ENCODE peak calls at places on chromosome 15, in six cellular contexts. B is Right ventricle myocardium superior; L is stimulated activated naive B cell treated with anti-CD40 and anti-IgM and Interleukin-4, amounts not matched to agents 10 μg/mL and 1 μg/mL and 100 μg/mL, for 72 hours; R is head of caudate nucleus; U is activated T-helper 1 cell treated with anti-CD3 and anti-CD28 coated beads, Interleukin-12 subunit alpha, Interleukin-12 subunit beta, Interleukin-2, Interleukin-4 antibody, amounts not matched to agents 30 ng/mL and 10 ng/mL and 1 ng/mL, durations not matched to agents 14 hours and 24 hours and 36 hours; H is Caki2. G is an unnamed sample.

GRCh38 chr15:92205255-92205739 is 188.4 kb upstream of the ST8SIA2 start:
- DNase-seq in U (no peak), B (no peak), L (no peak), H (no peak), R (no peak), G (no peak)

GRCh38 chr15:70672081-70672480 is 91.3 kb downstream of the UACA start:
- DNase-seq in R (no peak), L (no peak), U (peak; percentile 12), B (no peak), H (no peak), G (no peak)

GRCh38 chr15:68231102-68231818 is 1.7 kb upstream of the CLN6 start:
- DNase-seq in U (no peak), B (no peak), R (no peak), H (no peak), L (no peak), G (no peak)

GRCh38 chr15:84982301-84982920 is 755 bp downstream of the PDE8A start:
- DNase-seq in B (peak; percentile 50), L (peak; percentile 33), R (peak; percentile 15), H (peak; percentile 16), U (peak; percentile 29), G (no peak)

GRCh38 chr15:101107101-101107500 is 144.7 kb downstream of the CHSY1 start:
- DNase-seq in L (no peak), U (no peak), H (no peak), R (no peak), B (no peak), G (no peak)

GRCh38 chr15:58392611-58393161 is 39.1 kb upstream of the LIPC start:
- DNase-seq in L (no peak), B (no peak), R (no peak), H (no peak), U (no peak), G (no peak)

GRCh38 chr15:73934281-73934680 is 8.0 kb downstream of the LOXL1 start:
- DNase-seq in U (no peak), R (no peak), H (no peak), B (peak; percentile 17), L (no peak), G (no peak)

GRCh38 chr15:38455096-38455495 is 1.2 kb downstream of the FAM98B start:
- DNase-seq in L (no peak), U (no peak), R (no peak), H (no peak), B (no peak), G (no peak)

GRCh38 chr15:83767786-83768185 is 113.9 kb downstream of the ADAMTSL3 start:
- DNase-seq in B (no peak), U (no peak), H (no peak), L (no peak), R (no peak), G (no peak)

GRCh38 chr15:66515901-66516322 is 10.8 kb downstream of the ZWILCH start:
- DNase-seq in H (no peak), U (no peak), B (no peak), L (no peak), R (no peak), G (no peak)

GRCh38 chr15:70505411-70505919 is 257.9 kb downstream of the UACA start:
- DNase-seq in B (no peak), R (no peak), U (no peak), L (peak; percentile 55), H (peak; percentile 89), G (no peak)

GRCh38 chr15:45903283-45903682 is 268.5 kb downstream of the SQOR start:
- DNase-seq in R (no peak), L (no peak), U (no peak), H (no peak), B (no peak), G (no peak)

GRCh38 chr15:67779160-67780111 is 45.9 kb upstream of the SKOR1 start:
- DNase-seq in H (no peak), B (no peak), U (no peak), L (no peak), R (no peak), G (no peak)

GRCh38 chr15:68531794-68532193 is 47.0 kb upstream of the CORO2B start:
- DNase-seq in R (no peak), B (no peak), L (no peak), H (no peak), U (no peak), G (no peak)